ENCODE peak calls at places on chromosomes 11 and 22, in eight cellular contexts. One of them, this sample, is unnamed.

GRCh38 chr11:128226106-128226716 is 361.1 kb downstream of the ETS1 start:
- DNase-seq in nephron progenitor cell: no peak
- DNase-seq in epithelial cell of esophagus: no peak
- DNase-seq in H9: no peak
- DNase-seq in A549: no peak
- DNase-seq in lower leg skin: no peak
- DNase-seq in endothelial cell: no peak
- DNase-seq in thoracic aorta: no peak
- DNase-seq in this sample: no peak

GRCh38 chr11:72534859-72535547 is 100.7 kb upstream of the CLPB start:
- DNase-seq in nephron progenitor cell: no peak
- DNase-seq in epithelial cell of esophagus: no peak
- DNase-seq in H9: peak
- DNase-seq in A549: no peak
- DNase-seq in lower leg skin: no peak
- DNase-seq in endothelial cell: no peak
- DNase-seq in thoracic aorta: no peak
- DNase-seq in this sample: no peak

GRCh38 chr11:63841554-63841953 is 2.6 kb downstream of the MARK2 start:
- DNase-seq in nephron progenitor cell: no peak
- DNase-seq in epithelial cell of esophagus: peak
- DNase-seq in H9: peak
- DNase-seq in A549: no peak
- DNase-seq in lower leg skin: no peak
- DNase-seq in endothelial cell: no peak
- DNase-seq in thoracic aorta: no peak
- DNase-seq in this sample: no peak

GRCh38 chr22:22955866-22956535 is 68.4 kb downstream of the IGLL5 start:
- DNase-seq in nephron progenitor cell: peak
- DNase-seq in epithelial cell of esophagus: peak
- DNase-seq in H9: peak
- DNase-seq in A549: peak
- DNase-seq in lower leg skin: peak
- DNase-seq in endothelial cell: peak
- DNase-seq in thoracic aorta: peak
- DNase-seq in this sample: peak

GRCh38 chr11:102868359-102868758 is 6.4 kb downstream of the MMP12 start:
- DNase-seq in nephron progenitor cell: no peak
- DNase-seq in epithelial cell of esophagus: peak
- DNase-seq in H9: no peak
- DNase-seq in A549: no peak
- DNase-seq in lower leg skin: no peak
- DNase-seq in endothelial cell: no peak
- DNase-seq in thoracic aorta: no peak
- DNase-seq in this sample: no peak

GRCh38 chr11:78656984-78657383 is 82.3 kb upstream of the NARS2 start:
- DNase-seq in nephron progenitor cell: no peak
- DNase-seq in epithelial cell of esophagus: no peak
- DNase-seq in H9: no peak
- DNase-seq in A549: no peak
- DNase-seq in lower leg skin: no peak
- DNase-seq in endothelial cell: no peak
- DNase-seq in thoracic aorta: no peak
- DNase-seq in this sample: no peak

GRCh38 chr11:63713776-63714175 is 32.5 kb downstream of the RTN3 start:
- DNase-seq in nephron progenitor cell: no peak
- DNase-seq in epithelial cell of esophagus: no peak
- DNase-seq in H9: no peak
- DNase-seq in A549: no peak
- DNase-seq in lower leg skin: no peak
- DNase-seq in endothelial cell: no peak
- DNase-seq in thoracic aorta: no peak
- DNase-seq in this sample: no peak

GRCh38 chr11:113193077-113193476 is 121.3 kb upstream of the TTC12 start:
- DNase-seq in nephron progenitor cell: no peak
- DNase-seq in epithelial cell of esophagus: no peak
- DNase-seq in H9: no peak
- DNase-seq in A549: no peak
- DNase-seq in lower leg skin: peak
- DNase-seq in endothelial cell: no peak
- DNase-seq in thoracic aorta: no peak
- DNase-seq in this sample: no peak

GRCh38 chr11:82733444-82734119 is at the start of gene FAM181B:
- DNase-seq in nephron progenitor cell: peak
- DNase-seq in epithelial cell of esophagus: peak
- DNase-seq in H9: peak
- DNase-seq in A549: peak
- DNase-seq in lower leg skin: no peak
- DNase-seq in endothelial cell: peak
- DNase-seq in thoracic aorta: peak
- DNase-seq in this sample: no peak

GRCh38 chr11:66184728-66185127 is 83.7 kb upstream of the RAB1B start:
- DNase-seq in nephron progenitor cell: no peak
- DNase-seq in epithelial cell of esophagus: no peak
- DNase-seq in H9: no peak
- DNase-seq in A549: no peak
- DNase-seq in lower leg skin: no peak
- DNase-seq in endothelial cell: no peak
- DNase-seq in thoracic aorta: no peak
- DNase-seq in this sample: no peak

GRCh38 chr11:14638561-14638960 is 5.0 kb upstream of the PDE3B start:
- DNase-seq in nephron progenitor cell: no peak
- DNase-seq in epithelial cell of esophagus: no peak
- DNase-seq in H9: no peak
- DNase-seq in A549: no peak
- DNase-seq in lower leg skin: no peak
- DNase-seq in endothelial cell: no peak
- DNase-seq in thoracic aorta: no peak
- DNase-seq in this sample: no peak

GRCh38 chr11:125990244-125990643 is 44.4 kb downstream of the VSIG10L2 start:
- DNase-seq in nephron progenitor cell: no peak
- DNase-seq in epithelial cell of esophagus: peak
- DNase-seq in H9: no peak
- DNase-seq in A549: no peak
- DNase-seq in lower leg skin: peak
- DNase-seq in endothelial cell: no peak
- DNase-seq in thoracic aorta: no peak
- DNase-seq in this sample: no peak

GRCh38 chr22:41498322-41498721 is 29.4 kb downstream of the ACO2 start:
- DNase-seq in nephron progenitor cell: no peak
- DNase-seq in epithelial cell of esophagus: peak
- DNase-seq in H9: no peak
- DNase-seq in A549: no peak
- DNase-seq in lower leg skin: peak
- DNase-seq in endothelial cell: no peak
- DNase-seq in thoracic aorta: no peak
- DNase-seq in this sample: no peak

GRCh38 chr22:41504397-41504796 is 35.5 kb downstream of the ACO2 start:
- DNase-seq in nephron progenitor cell: no peak
- DNase-seq in epithelial cell of esophagus: peak
- DNase-seq in H9: no peak
- DNase-seq in A549: no peak
- DNase-seq in lower leg skin: no peak
- DNase-seq in endothelial cell: no peak
- DNase-seq in thoracic aorta: peak
- DNase-seq in this sample: no peak

GRCh38 chr22:41499624-41500280 is 30.8 kb downstream of the ACO2 start:
- DNase-seq in nephron progenitor cell: no peak
- DNase-seq in epithelial cell of esophagus: no peak
- DNase-seq in H9: no peak
- DNase-seq in A549: no peak
- DNase-seq in lower leg skin: no peak
- DNase-seq in endothelial cell: no peak
- DNase-seq in thoracic aorta: no peak
- DNase-seq in this sample: no peak

GRCh38 chr22:41500303-41500702 is 31.4 kb downstream of the ACO2 start:
- DNase-seq in nephron progenitor cell: no peak
- DNase-seq in epithelial cell of esophagus: no peak
- DNase-seq in H9: no peak
- DNase-seq in A549: no peak
- DNase-seq in lower leg skin: no peak
- DNase-seq in endothelial cell: no peak
- DNase-seq in thoracic aorta: no peak
- DNase-seq in this sample: no peak

GRCh38 chr22:41501209-41501608 is 32.3 kb downstream of the ACO2 start:
- DNase-seq in nephron progenitor cell: no peak
- DNase-seq in epithelial cell of esophagus: peak
- DNase-seq in H9: no peak
- DNase-seq in A549: peak
- DNase-seq in lower leg skin: no peak
- DNase-seq in endothelial cell: no peak
- DNase-seq in thoracic aorta: no peak
- DNase-seq in this sample: no peak
- TF ChIP-seq CTCF in nephron progenitor cell: no peak
- TF ChIP-seq CTCF in epithelial cell of esophagus: peak
- TF ChIP-seq CTCF in H9: peak
- TF ChIP-seq CTCF in A549: peak
- TF ChIP-seq CTCF in lower leg skin: no peak
- TF ChIP-seq CTCF in endothelial cell: no peak
- TF ChIP-seq CTCF in thoracic aorta: no peak
- TF ChIP-seq CTCF in this sample: peak

DNA sequence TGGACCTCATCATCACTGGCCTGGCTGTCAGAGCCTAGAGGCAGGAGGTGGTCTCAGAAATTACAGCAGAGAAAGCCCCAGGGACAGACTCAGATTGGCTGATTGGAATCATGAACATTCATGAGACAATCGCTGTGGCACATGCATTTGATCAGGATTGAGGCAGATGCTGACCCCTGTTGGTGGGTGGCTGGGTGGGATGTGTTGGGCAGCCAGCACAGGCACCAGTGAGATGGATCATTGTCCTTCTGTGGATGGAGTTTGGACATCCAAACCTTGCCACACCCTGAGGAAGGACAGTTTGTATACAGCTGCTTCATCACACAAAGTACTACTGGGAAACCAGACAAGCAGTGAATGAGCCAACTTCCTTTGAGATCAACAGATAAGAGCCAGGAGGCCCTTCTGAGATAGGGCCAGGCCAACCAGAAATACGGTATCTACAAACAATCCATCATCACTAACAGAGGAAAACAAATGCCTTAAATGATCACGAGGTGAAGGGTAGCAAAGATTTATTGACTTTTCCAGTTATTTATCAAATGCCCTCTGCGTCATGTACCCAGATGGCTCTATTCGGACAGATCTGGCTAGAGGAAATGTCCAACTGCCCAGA is 17.3 kb downstream of the COMMD9 start:
- DNase-seq in nephron progenitor cell: no peak
- DNase-seq in epithelial cell of esophagus: no peak
- DNase-seq in H9: no peak
- DNase-seq in A549: no peak
- DNase-seq in lower leg skin: no peak
- DNase-seq in endothelial cell: no peak
- DNase-seq in thoracic aorta: no peak
- DNase-seq in this sample: no peak
- TF ChIP-seq CTCF in nephron progenitor cell: no peak
- TF ChIP-seq CTCF in epithelial cell of esophagus: no peak
- TF ChIP-seq CTCF in H9: peak
- TF ChIP-seq CTCF in A549: no peak
- TF ChIP-seq CTCF in lower leg skin: no peak
- TF ChIP-seq CTCF in endothelial cell: no peak
- TF ChIP-seq CTCF in thoracic aorta: no peak
- TF ChIP-seq CTCF in this sample: no peak

GRCh38 chr11:9120659-9121350 is 29.4 kb upstream of the SCUBE2 start:
- DNase-seq in nephron progenitor cell: peak
- DNase-seq in epithelial cell of esophagus: no peak
- DNase-seq in H9: peak
- DNase-seq in A549: peak
- DNase-seq in lower leg skin: no peak
- DNase-seq in endothelial cell: peak
- DNase-seq in thoracic aorta: no peak
- DNase-seq in this sample: no peak
- TF ChIP-seq CTCF in nephron progenitor cell: peak
- TF ChIP-seq CTCF in epithelial cell of esophagus: peak
- TF ChIP-seq CTCF in H9: peak
- TF ChIP-seq CTCF in A549: peak
- TF ChIP-seq CTCF in lower leg skin: no peak
- TF ChIP-seq CTCF in endothelial cell: peak
- TF ChIP-seq CTCF in thoracic aorta: no peak
- TF ChIP-seq CTCF in this sample: peak

DNA sequence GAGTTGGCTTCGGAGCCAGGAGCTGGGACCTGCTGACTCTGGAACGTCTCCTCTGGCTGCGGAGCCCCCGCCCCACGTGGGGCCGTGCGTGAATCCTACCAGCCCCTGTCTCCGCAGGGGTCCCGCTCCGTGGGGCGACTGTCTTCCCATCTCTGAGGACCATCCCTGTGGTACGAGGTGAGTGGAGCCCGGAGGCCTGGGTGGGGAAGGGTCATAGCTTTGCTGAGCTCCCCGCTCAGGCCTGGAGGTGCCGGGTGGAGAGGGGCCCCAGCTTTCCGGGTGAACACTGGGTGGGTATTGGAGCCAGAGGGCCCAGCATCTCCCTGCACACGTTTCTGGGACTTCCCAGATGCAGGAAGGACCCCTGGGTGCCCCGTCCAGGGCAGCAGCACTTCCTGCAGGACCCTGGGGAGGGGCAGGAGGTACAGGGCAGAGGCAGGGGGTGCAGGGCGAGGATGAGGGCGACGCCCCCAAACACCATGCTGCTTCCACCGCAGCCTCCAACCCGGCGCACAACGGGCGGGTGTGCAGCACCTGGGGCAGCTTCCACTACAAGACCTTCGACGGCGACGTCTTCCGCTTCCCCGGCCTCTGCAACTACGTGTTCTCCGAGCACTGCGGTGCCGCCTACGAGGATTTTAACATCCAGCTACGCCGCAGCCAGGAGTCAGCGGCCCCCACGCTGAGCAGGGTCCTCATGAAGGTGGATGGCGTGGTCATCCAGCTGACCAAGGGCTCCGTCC is 3.8 kb downstream of the MUC5AC start:
- DNase-seq in nephron progenitor cell: no peak
- DNase-seq in epithelial cell of esophagus: no peak
- DNase-seq in H9: no peak
- DNase-seq in A549: no peak
- DNase-seq in lower leg skin: no peak
- DNase-seq in endothelial cell: no peak
- DNase-seq in thoracic aorta: no peak
- DNase-seq in this sample: no peak
- TF ChIP-seq CTCF in nephron progenitor cell: no peak
- TF ChIP-seq CTCF in epithelial cell of esophagus: no peak
- TF ChIP-seq CTCF in H9: no peak
- TF ChIP-seq CTCF in A549: no peak
- TF ChIP-seq CTCF in lower leg skin: no peak
- TF ChIP-seq CTCF in endothelial cell: no peak
- TF ChIP-seq CTCF in thoracic aorta: no peak
- TF ChIP-seq CTCF in this sample: no peak

DNA sequence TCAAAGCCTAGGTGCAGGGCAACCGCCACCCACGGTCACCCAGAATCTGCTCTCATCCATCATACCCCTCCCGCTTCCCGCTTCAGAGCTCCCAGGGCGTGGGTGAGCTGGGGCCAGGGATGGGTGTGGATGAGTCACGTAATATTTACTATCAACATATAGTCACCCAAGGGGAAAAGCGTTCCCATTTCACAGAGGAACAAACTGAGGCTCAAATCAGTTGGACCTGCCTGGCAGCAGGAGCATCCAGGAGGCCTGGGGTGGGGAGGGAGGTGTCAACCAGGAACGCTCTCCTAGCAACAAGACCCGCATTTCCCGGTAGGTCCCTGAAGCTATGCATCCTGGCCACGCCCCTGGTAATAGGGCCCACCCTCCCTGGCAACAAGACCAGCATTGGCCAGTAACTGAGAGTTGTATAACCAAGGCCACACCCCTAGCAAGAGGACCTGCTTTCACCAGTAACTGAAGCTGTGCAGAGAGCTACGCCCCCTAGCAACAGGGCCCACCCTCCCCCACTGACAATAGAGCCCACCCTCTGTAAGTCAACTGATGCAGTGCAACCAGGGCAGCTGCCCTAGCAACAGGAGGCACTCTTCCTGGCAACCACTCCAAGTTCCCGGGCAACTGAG is 32.7 kb upstream of the TXNRD2 start:
- DNase-seq in nephron progenitor cell: peak
- DNase-seq in epithelial cell of esophagus: peak
- DNase-seq in H9: peak
- DNase-seq in A549: peak
- DNase-seq in lower leg skin: no peak
- DNase-seq in endothelial cell: peak
- DNase-seq in thoracic aorta: no peak
- DNase-seq in this sample: no peak
- TF ChIP-seq CTCF in nephron progenitor cell: no peak
- TF ChIP-seq CTCF in epithelial cell of esophagus: no peak
- TF ChIP-seq CTCF in H9: peak
- TF ChIP-seq CTCF in A549: no peak
- TF ChIP-seq CTCF in lower leg skin: no peak
- TF ChIP-seq CTCF in endothelial cell: no peak
- TF ChIP-seq CTCF in thoracic aorta: no peak
- TF ChIP-seq CTCF in this sample: no peak